ENCODE peak calls at places on chromosome 10, in seven cellular contexts. C is astrocyte, O is neural progenitor cell, A is PC-3, B is GM23248, M is mammary epithelial cell, F is endothelial cell of umbilical vein. P is an unnamed sample.

GRCh38 chr10:60943372-60944158 is 420 bp downstream of the RHOBTB1 start:
- DNase-seq in C (peak), O (peak), A (peak), B (peak), M (peak), F (peak), P (peak)

GRCh38 chr10:35379226-35380137 is 43.2 kb downstream of the CCNY start:
- DNase-seq in C (peak), O (no peak), A (peak), B (peak), M (no peak), F (peak), P (peak)

GRCh38 chr10:95477175-95477520 is 84.0 kb downstream of the SORBS1 start:
- DNase-seq in C (no peak), O (no peak), A (no peak), B (no peak), M (no peak), F (no peak), P (no peak)

GRCh38 chr10:132705173-132705572 is 80.8 kb downstream of the NKX6-2 start:
- DNase-seq in C (no peak), O (no peak), A (no peak), B (no peak), M (no peak), F (no peak), P (no peak)

GRCh38 chr10:18404530-18404929 is 246.9 kb downstream of the NSUN6 start:
- DNase-seq in C (no peak), O (no peak), A (no peak), B (no peak), M (no peak), F (no peak), P (no peak)

GRCh38 chr10:98361636-98362035 is 53.3 kb downstream of the PYROXD2 start:
- DNase-seq in C (no peak), O (no peak), A (no peak), B (no peak), M (no peak), F (no peak), P (no peak)

GRCh38 chr10:125929613-125930012 is 33.2 kb downstream of the FANK1 start:
- DNase-seq in C (no peak), O (no peak), A (no peak), B (no peak), M (no peak), F (no peak), P (no peak)

GRCh38 chr10:130396044-130396443 is 259.9 kb downstream of the GLRX3 start:
- DNase-seq in C (no peak), O (no peak), A (no peak), B (no peak), M (no peak), F (no peak), P (no peak)

GRCh38 chr10:30749368-30749767 is 119.8 kb upstream of the LYZL2 start:
- DNase-seq in C (no peak), O (no peak), A (no peak), B (peak), M (no peak), F (no peak), P (no peak)

GRCh38 chr10:34637419-34637911 is 177.6 kb downstream of the PARD3 start:
- DNase-seq in C (peak), O (peak), A (peak), B (peak), M (peak), F (peak), P (peak)

GRCh38 chr10:91816986-91817385 is 18.8 kb downstream of the TNKS2 start:
- DNase-seq in C (no peak), O (no peak), A (no peak), B (no peak), M (no peak), F (no peak), P (no peak)

GRCh38 chr10:109933984-109934565 is 10.8 kb upstream of the XPNPEP1 start:
- DNase-seq in C (no peak), O (no peak), A (no peak), B (peak), M (no peak), F (no peak), P (peak)

GRCh38 chr10:121088524-121088923 is 237.4 kb downstream of the WDR11 start:
- DNase-seq in C (no peak), O (peak), A (peak), B (peak), M (peak), F (no peak), P (no peak)

DNA sequence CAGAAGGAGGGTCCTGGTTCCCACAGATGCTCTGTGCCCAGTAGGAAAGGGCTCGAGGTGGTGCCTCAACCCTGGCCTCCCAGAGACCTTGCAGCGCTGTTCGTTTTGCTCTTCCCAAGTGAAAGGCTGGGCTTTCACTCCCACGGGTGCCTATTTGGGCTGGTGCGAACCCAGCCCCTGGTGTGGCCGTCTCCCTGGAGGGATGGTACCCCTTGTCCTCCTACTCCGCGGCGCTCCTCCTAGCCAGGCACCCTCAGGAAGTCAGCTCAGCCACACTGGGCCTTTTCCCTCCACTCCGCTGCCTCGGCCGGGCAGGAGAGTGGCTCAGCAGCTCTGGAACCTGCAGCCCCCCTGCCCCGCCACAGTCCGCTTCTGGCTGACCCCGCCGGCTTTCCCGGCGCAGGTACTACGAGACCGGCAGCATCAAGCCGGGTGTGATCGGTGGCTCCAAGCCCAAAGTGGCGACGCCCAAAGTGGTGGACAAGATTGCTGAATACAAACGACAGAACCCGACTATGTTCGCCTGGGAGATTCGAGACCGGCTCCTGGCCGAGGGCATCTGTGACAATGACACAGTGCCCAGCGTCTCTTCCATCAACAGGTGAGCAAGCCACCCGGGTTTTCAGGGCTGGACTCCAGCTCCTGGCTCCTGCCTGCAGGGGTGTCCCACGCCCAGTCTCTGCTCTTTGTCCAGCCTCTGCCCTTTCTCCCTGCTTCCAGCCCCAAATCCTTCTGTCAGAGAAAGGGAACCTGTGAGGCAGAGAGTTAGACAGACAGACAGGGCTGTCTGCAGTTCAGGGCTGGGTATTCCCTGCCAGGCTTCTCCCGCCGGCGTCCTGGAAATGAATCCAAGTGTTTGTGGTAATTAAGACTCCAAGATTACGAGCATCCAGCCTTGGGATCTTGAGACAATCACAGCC is 5.2 kb downstream of the PAX2 start:
- DNase-seq in C (no peak), O (no peak), A (no peak), B (no peak), M (no peak), F (no peak), P (no peak)
- TF ChIP-seq EZH2 in C (no peak), O (peak), A (peak), B (peak), M (peak), F (peak), P (peak)

DNA sequence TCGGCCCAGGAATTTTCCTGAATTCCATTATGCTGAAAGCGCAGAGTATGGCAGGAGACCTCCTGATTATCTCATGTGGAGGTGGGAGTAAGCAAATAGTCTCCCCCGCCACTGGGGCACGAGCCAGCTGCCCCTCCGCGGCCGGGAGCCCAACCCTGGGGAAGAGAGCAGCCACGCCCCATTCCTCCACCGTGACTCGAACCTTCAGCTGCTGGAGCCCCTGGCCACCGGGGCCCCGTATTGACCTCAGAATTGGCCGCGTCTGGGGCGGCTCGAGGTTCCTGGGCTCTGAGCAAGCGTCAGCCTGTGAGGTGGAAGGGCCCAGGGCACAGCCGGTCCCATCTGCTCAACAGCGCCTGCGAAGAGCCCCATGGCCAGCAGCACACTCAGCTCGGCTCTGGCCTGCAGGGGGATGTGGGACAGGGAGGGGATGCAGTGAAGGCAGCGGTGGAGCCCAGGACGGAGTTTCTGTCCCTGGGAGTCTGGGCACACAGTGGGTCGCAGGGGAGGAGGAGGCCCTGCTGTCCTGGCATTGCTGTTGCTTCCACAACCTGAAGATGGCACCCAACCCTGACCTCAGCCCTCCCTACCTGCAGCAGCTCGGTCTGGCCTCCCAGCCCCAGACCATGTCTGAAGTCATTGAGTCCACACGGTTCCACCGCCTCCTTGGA is 97.8 kb downstream of the CHST15 start:
- DNase-seq in C (peak), O (peak), A (peak), B (peak), M (peak), F (peak), P (peak)
- TF ChIP-seq EZH2 in C (no peak), O (no peak), A (no peak), B (no peak), M (no peak), F (no peak), P (no peak)

DNA sequence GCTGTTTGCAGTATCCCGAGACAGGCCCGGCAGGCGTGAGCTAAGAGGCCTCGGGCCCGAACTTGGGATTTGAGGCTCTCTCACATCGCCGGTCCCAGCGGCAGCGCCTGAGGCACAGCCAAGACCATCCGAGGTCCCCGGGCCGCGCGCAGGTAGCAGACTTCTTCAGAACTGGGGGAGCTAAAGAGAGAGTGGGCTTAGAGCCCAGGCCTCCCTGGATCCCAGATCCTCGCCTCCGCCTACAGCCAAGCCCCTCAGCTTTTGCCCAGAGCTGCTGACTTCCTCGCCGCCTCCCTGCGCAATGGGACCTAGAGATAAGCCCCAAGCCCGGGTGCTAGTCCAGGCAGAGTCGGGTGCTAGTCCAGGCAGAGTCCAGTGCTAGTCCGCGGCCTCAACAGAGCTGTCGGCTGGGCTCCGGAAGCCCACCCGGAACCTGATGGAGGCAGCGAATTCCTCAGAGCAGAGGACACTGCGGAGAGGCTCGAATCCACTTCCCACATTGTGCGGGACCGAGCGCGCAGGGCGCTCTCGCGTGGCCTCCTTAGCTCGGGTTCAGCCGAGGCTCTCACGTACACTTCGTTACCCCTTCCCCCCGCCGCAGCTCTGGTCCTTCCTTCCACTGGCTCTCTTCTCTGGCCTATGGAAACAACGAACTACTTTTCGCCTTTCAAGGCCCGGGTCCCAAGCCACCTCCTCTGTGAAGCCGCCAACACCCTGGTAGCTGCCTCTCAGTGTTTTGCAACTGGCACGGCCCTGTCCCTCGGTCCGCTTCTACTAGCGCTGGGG is 5.8 kb downstream of the LBX1 start:
- DNase-seq in C (no peak), O (peak), A (no peak), B (peak), M (no peak), F (no peak), P (no peak)
- TF ChIP-seq EZH2 in C (peak), O (peak), A (no peak), B (peak), M (no peak), F (peak), P (peak)

DNA sequence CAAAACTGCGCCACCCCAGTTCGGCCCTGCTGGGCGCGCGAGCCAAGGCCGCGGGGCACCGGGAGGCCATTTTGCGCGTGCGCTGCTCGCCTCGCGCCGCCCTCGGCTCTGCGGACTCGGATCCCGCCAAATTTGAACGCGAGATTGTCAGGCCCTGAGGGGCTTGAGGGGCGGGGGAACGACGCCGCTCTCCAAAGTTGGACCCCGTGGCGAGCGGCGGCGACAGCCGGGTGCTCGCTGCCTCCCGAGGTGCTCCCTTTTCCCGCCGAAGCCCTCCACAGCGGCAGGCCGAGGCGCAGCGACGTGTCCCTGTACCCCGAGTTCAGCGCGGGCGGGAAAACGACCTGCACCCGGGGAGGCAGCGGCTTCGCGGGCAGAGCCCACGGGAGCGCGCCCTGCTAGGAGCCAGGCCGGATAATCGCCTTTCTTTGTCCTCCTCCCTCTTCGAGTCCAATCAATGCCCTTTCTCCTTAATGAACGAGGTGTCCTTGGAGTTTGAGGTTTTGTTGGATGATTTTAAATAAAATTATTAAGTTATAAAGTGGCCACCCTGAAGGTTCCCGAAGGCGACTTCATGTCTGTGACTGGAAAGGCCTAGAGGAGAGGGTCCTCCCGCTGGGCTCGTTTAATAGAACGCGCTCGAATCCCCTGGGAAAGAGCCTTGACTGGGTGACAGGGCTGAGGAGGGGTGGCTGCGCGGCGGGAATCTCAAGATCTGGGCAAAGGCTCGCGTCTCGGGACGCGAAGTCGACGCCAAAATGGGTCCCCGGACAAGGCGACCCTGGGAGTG is 10.7 kb upstream of the SPAG6 start:
- DNase-seq in C (no peak), O (peak), A (no peak), B (no peak), M (no peak), F (no peak), P (no peak)
- TF ChIP-seq EZH2 in C (peak), O (peak), A (no peak), B (no peak), M (no peak), F (no peak), P (no peak)

P was measured in fibroblast of lung.